ENCODE peak calls at places on chromosomes 6 and 20, in eight cellular contexts. B is transverse colon; A is D341Med; Z is AG10803; L is cardiac fibroblast; C is head of caudate nucleus; H is CD4-positive, alpha-beta T cell; G is activated CD8-positive, alpha-beta T cell treated with anti-CD3 and anti-CD28 coated beads, Interleukin-2, amount 10 ng/mL, durations not matched to agents 7 days and 5 days. U is an unnamed sample.

GRCh38 chr20:53738039-53738944 is 144.7 kb upstream of the ZNF217 start:
- DNase-seq in G (no peak), C (peak; percentile 56), H (no peak), Z (peak; percentile 98), A (peak; percentile 68), B (peak; percentile 47), L (peak; percentile 92), U (no peak)

GRCh38 chr20:62989201-62989601 is 17.6 kb downstream of the BHLHE23 start:
- DNase-seq in C (no peak), G (peak; percentile 54), L (no peak), A (no peak), B (no peak), Z (no peak), H (no peak), U (no peak)

GRCh38 chr6:105550961-105551625 is 148.2 kb upstream of the PREP start:
- DNase-seq in H (no peak), B (no peak), Z (peak; percentile 31), G (no peak), C (no peak), L (no peak), A (no peak), U (no peak)

GRCh38 chr6:127301199-127301700 is 34.6 kb downstream of the RNF146 start:
- DNase-seq in G (no peak), Z (peak; percentile 25), L (peak; percentile 12), C (no peak), A (no peak), B (no peak), H (no peak), U (no peak)

GRCh38 chr6:152642578-152643375 is 5.6 kb upstream of the SYNE1 start:
- DNase-seq in Z (peak; percentile 67), G (peak; percentile 32), A (peak; percentile 66), C (peak; percentile 77), H (no peak), B (no peak), L (peak; percentile 79), U (peak; percentile 45)

GRCh38 chr6:146026873-146027272 is 2.0 kb upstream of the GRM1 start:
- DNase-seq in L (no peak), B (no peak), G (no peak), Z (no peak), H (no peak), A (no peak), C (no peak), U (no peak)

GRCh38 chr20:17626217-17627007 is 55.6 kb downstream of the RRBP1 start:
- DNase-seq in A (no peak), Z (no peak), C (no peak), B (no peak), H (no peak), L (no peak), G (no peak), U (no peak)

GRCh38 chr6:75842191-75842590 is 93.2 kb downstream of the MYO6 start:
- DNase-seq in L (no peak), G (no peak), B (no peak), H (no peak), C (no peak), A (no peak), Z (peak; percentile 20), U (no peak)

GRCh38 chr6:99282479-99283062 is 66.9 kb downstream of the FAXC start:
- DNase-seq in G (no peak), C (no peak), H (no peak), A (peak; percentile 40), Z (peak; percentile 5), L (peak; percentile 36), B (no peak), U (no peak)

GRCh38 chr20:16212790-16213189 is 360.5 kb downstream of the KIF16B start:
- DNase-seq in B (no peak), Z (no peak), L (no peak), G (no peak), H (no peak), A (no peak), C (no peak), U (no peak)

GRCh38 chr6:161128680-161129196 is 137.2 kb downstream of the MAP3K4 start:
- DNase-seq in L (peak; percentile 86), C (no peak), A (no peak), G (no peak), H (no peak), B (no peak), Z (no peak), U (no peak)

GRCh38 chr20:13996265-13996664 is 949 bp downstream of the MACROD2 start:
- DNase-seq in L (no peak), H (no peak), C (peak; percentile 22), A (no peak), G (no peak), Z (no peak), B (no peak), U (no peak)

GRCh38 chr6:8082954-8083858 is 19.0 kb upstream of the BLOC1S5 start:
- DNase-seq in H (no peak), B (no peak), L (peak; percentile 95), A (no peak), C (no peak), G (no peak), Z (peak; percentile 82), U (no peak)

GRCh38 chr6:12137480-12137879 is 125.4 kb downstream of the HIVEP1 start:
- DNase-seq in C (peak; percentile 69), G (no peak), Z (peak; percentile 83), H (no peak), B (peak; percentile 23), A (no peak), L (peak; percentile 91), U (no peak)

GRCh38 chr6:41939091-41939847 is 2.3 kb downstream of the CCND3 start:
- DNase-seq in G (peak; percentile 60), Z (peak; percentile 62), L (peak; percentile 45), H (no peak), C (peak; percentile 43), B (peak; percentile 29), A (no peak), U (no peak)

GRCh38 chr6:161139766-161140553 is 133.9 kb downstream of the AGPAT4 start:
- DNase-seq in G (no peak), L (peak; percentile 16), B (peak; percentile 72), A (no peak), C (no peak), H (no peak), Z (no peak), U (no peak)

GRCh38 chr20:17622086-17622850 is 52.4 kb downstream of the DSTN start:
- DNase-seq in A (no peak), Z (no peak), B (peak; percentile 3), C (no peak), H (no peak), L (no peak), G (no peak), U (peak; percentile 2)

GRCh38 chr6:149723771-149724417 is 6.0 kb upstream of the LATS1 start:
- DNase-seq in H (peak; percentile 22), G (peak; percentile 64), L (peak; percentile 88), C (peak; percentile 78), B (peak; percentile 60), A (peak; percentile 70), Z (peak; percentile 87), U (peak; percentile 31)

GRCh38 chr6:89308525-89309400 is 6.3 kb downstream of the GABRR2 start:
- DNase-seq in Z (no peak), B (no peak), C (no peak), L (no peak), A (no peak), H (no peak), G (no peak), U (no peak)

GRCh38 chr20:60697252-60697651 is 554.8 kb upstream of the CDH4 start:
- DNase-seq in G (no peak), B (no peak), H (no peak), L (no peak), C (no peak), Z (no peak), A (no peak), U (no peak)

GRCh38 chr6:35309611-35310264 is 12.1 kb downstream of the DEF6 start:
- DNase-seq in C (no peak), Z (no peak), B (no peak), A (no peak), G (no peak), H (no peak), L (no peak), U (no peak)

GRCh38 chr6:80594461-80594860 is 488.0 kb downstream of the BCKDHB start:
- DNase-seq in A (no peak), C (no peak), H (no peak), Z (peak; percentile 12), G (no peak), L (no peak), B (no peak), U (no peak)

GRCh38 chr20:2297352-2297717 is 1.5 kb downstream of the TGM3 start:
- DNase-seq in L (no peak), G (no peak), A (no peak), B (no peak), C (no peak), H (no peak), Z (no peak), U (no peak)

GRCh38 chr6:6522709-6523108 is 65.8 kb upstream of the LY86 start:
- DNase-seq in C (no peak), A (no peak), G (no peak), H (no peak), B (no peak), Z (no peak), L (no peak), U (no peak)

GRCh38 chr20:44126445-44126844 is 60.5 kb downstream of the JPH2 start:
- DNase-seq in L (no peak), B (no peak), Z (no peak), G (no peak), A (no peak), H (no peak), C (no peak), U (no peak)

GRCh38 chr6:155444952-155445903 is 10.4 kb downstream of the NOX3 start:
- DNase-seq in L (no peak), Z (no peak), C (no peak), G (peak; percentile 28), H (no peak), B (no peak), A (no peak), U (no peak)

GRCh38 chr6:41228616-41229015 is 467 bp downstream of the TREML4 start:
- DNase-seq in G (no peak), L (peak; percentile 23), C (no peak), B (no peak), H (no peak), A (no peak), Z (peak; percentile 2), U (no peak)

GRCh38 chr20:61913423-61914225 is 152.1 kb downstream of the TAF4 start:
- DNase-seq in Z (no peak), H (no peak), B (no peak), L (no peak), G (no peak), A (no peak), C (no peak), U (no peak)

GRCh38 chr6:1313755-1314503 is 2.0 kb downstream of the FOXQ1 start:
- DNase-seq in B (peak; percentile 63), G (no peak), Z (no peak), C (no peak), A (peak; percentile 93), L (no peak), H (no peak), U (no peak)

GRCh38 chr20:54432966-54433365 is 42.4 kb upstream of the DOK5 start:
- DNase-seq in L (no peak), C (no peak), B (no peak), A (no peak), H (no peak), G (no peak), Z (no peak), U (no peak)

U was measured in activated gamma-delta T cell treated with Interleukin-2 at 50 U/mL for 16 hours.